ENCODE peak calls at places on chromosomes 16 and 17, in nine cellular contexts. W, D, P, R, T, M, G, Z and A are unnamed samples.

GRCh38 chr17:61457226-61457983 is 5.2 kb downstream of the TBX4 start:
- DNase-seq in W (no peak), D (no peak), P (no peak), R (no peak), T (no peak), M (no peak), G (no peak), Z (peak; percentile 20), A (no peak)

GRCh38 chr16:71855937-71856662 is 10.3 kb downstream of the ATXN1L start:
- DNase-seq in W (no peak), D (no peak), P (no peak), R (no peak), T (no peak), M (no peak), G (no peak), Z (no peak), A (no peak)

GRCh38 chr17:44005865-44006580 is 1.6 kb downstream of the NAGS start:
- DNase-seq in W (peak; percentile 24), D (no peak), P (peak; percentile 56), R (no peak), T (no peak), M (no peak), G (peak; percentile 42), Z (peak; percentile 50), A (peak; percentile 33)

GRCh38 chr16:56603589-56603988 is 4.8 kb upstream of the MT2A start:
- DNase-seq in W (no peak), D (no peak), P (peak; percentile 63), R (peak; percentile 70), T (peak; percentile 53), M (peak; percentile 67), G (no peak), Z (no peak), A (peak; percentile 60)

GRCh38 chr17:71422968-71423367 is 697.9 kb upstream of the SOX9 start:
- DNase-seq in W (no peak), D (no peak), P (no peak), R (no peak), T (no peak), M (no peak), G (no peak), Z (no peak), A (no peak)

GRCh38 chr17:78748730-78749317 is 33.2 kb downstream of the CYTH1 start:
- DNase-seq in W (no peak), D (no peak), P (peak; percentile 61), R (no peak), T (peak; percentile 80), M (peak; percentile 56), G (peak; percentile 63), Z (peak; percentile 74), A (peak; percentile 38)

GRCh38 chr16:51723016-51723724 is 572.1 kb upstream of the SALL1 start:
- DNase-seq in W (no peak), D (no peak), P (no peak), R (no peak), T (no peak), M (no peak), G (no peak), Z (no peak), A (no peak)

GRCh38 chr17:75849724-75850123 is 5.4 kb downstream of the WBP2 start:
- DNase-seq in W (no peak), D (no peak), P (peak; percentile 25), R (no peak), T (no peak), M (no peak), G (no peak), Z (no peak), A (no peak)

GRCh38 chr16:58138852-58139251 is 9.7 kb upstream of the CFAP20 start:
- DNase-seq in W (no peak), D (no peak), P (no peak), R (no peak), T (no peak), M (no peak), G (no peak), Z (no peak), A (no peak)